ENCODE peak calls at places on chromosome 14, in nine cellular contexts. J, N, H, A, X, L, V, G and O are unnamed samples.

GRCh38 chr14:104795781-104796681 is 483 bp upstream of the AKT1 start:
- DNase-seq in J (no peak), V (no peak), X (no peak), A (peak), H (no peak), G (peak), L (no peak), N (peak), O (peak)

GRCh38 chr14:35389315-35389667 is 15.3 kb downstream of the NFKBIA start:
- DNase-seq in L (no peak), N (no peak), G (no peak), V (no peak), H (no peak), A (no peak), X (no peak), J (no peak), O (no peak)

GRCh38 chr14:67435603-67436002 is 23.6 kb upstream of the PLEK2 start:
- DNase-seq in N (no peak), H (no peak), L (no peak), V (no peak), J (no peak), X (no peak), G (no peak), A (no peak), O (no peak)

GRCh38 chr14:32727827-32728226 is 210.9 kb upstream of the NPAS3 start:
- DNase-seq in H (no peak), X (no peak), A (no peak), V (no peak), N (no peak), J (no peak), L (no peak), G (no peak), O (no peak)

GRCh38 chr14:94128216-94128839 is 1.1 kb downstream of the IFI27L2 start:
- DNase-seq in N (no peak), H (no peak), V (no peak), L (no peak), J (no peak), X (no peak), A (no peak), G (no peak), O (no peak)

GRCh38 chr14:63045234-63045611 is at the start of gene KCNH5:
- DNase-seq in N (no peak), X (no peak), V (peak), J (peak), L (no peak), H (no peak), G (peak), A (peak), O (peak)

GRCh38 chr14:104343294-104343625 is 204.9 kb downstream of the KIF26A start:
- DNase-seq in X (no peak), V (no peak), J (no peak), H (no peak), A (no peak), G (no peak), L (no peak), N (no peak), O (no peak)

GRCh38 chr14:23294734-23295561 is 7.7 kb downstream of the PPP1R3E start:
- DNase-seq in L (peak), V (peak), J (peak), H (peak), X (peak), N (peak), A (peak), G (peak), O (peak)

GRCh38 chr14:35050652-35051051 is 4.6 kb downstream of the FAM177A1 start:
- DNase-seq in V (no peak), H (no peak), J (no peak), N (no peak), L (no peak), X (no peak), A (peak), G (no peak), O (no peak)

GRCh38 chr14:94024549-94024948 is 1.6 kb upstream of the OTUB2 start:
- DNase-seq in H (no peak), N (no peak), G (no peak), A (no peak), L (no peak), J (no peak), X (no peak), V (no peak), O (no peak)